ENCODE peak calls at places on chromosomes 12 and 14, in ten cellular contexts. U, O, S, Y, A, J, W, V, D and R are unnamed samples.

GRCh38 chr14:53515264-53515663 is 362.1 kb upstream of the DDHD1 start:
- DNase-seq in U (peak), O (no peak), S (no peak), Y (no peak), A (no peak), J (no peak), W (no peak), V (no peak), D (no peak), R (no peak)

GRCh38 chr14:59343585-59343984 is 121.6 kb downstream of the GPR135 start:
- DNase-seq in U (no peak), O (no peak), S (peak), Y (no peak), A (no peak), J (no peak), W (no peak), V (no peak), D (no peak), R (no peak)

GRCh38 chr12:96143827-96144226 is 50.3 kb upstream of the ELK3 start:
- DNase-seq in U (no peak), O (no peak), S (no peak), Y (no peak), A (no peak), J (no peak), W (no peak), V (no peak), D (no peak), R (no peak)

GRCh38 chr12:50326636-50327284 is 43.4 kb upstream of the LIMA1 start:
- DNase-seq in U (peak), O (peak), S (no peak), Y (no peak), A (no peak), J (peak), W (peak), V (peak), D (peak), R (no peak)

GRCh38 chr14:35068238-35069012 is 22.4 kb downstream of the FAM177A1 start:
- DNase-seq in U (no peak), O (peak), S (no peak), Y (no peak), A (no peak), J (no peak), W (peak), V (no peak), D (no peak), R (no peak)

GRCh38 chr12:94092516-94093241 is 55.7 kb upstream of the PLXNC1 start:
- DNase-seq in U (peak), O (peak), S (no peak), Y (peak), A (no peak), J (peak), W (peak), V (peak), D (no peak), R (no peak)

GRCh38 chr14:85566603-85567002 is 36.7 kb downstream of the FLRT2 start:
- DNase-seq in U (peak), O (peak), S (no peak), Y (no peak), A (no peak), J (peak), W (peak), V (no peak), D (peak), R (peak)

GRCh38 chr14:91918159-91918883 is 29.2 kb downstream of the FBLN5 start:
- DNase-seq in U (no peak), O (peak), S (no peak), Y (no peak), A (no peak), J (peak), W (peak), V (no peak), D (no peak), R (no peak)

GRCh38 chr12:28446031-28446430 is 255.8 kb downstream of the CCDC91 start:
- DNase-seq in U (peak), O (peak), S (no peak), Y (no peak), A (no peak), J (peak), W (no peak), V (no peak), D (peak), R (peak)

GRCh38 chr14:65041434-65041915 is 54.8 kb downstream of the FNTB start:
- DNase-seq in U (no peak), O (no peak), S (no peak), Y (no peak), A (no peak), J (no peak), W (no peak), V (no peak), D (no peak), R (no peak)

GRCh38 chr12:92059976-92060375 is 85.7 kb downstream of the BTG1 start:
- DNase-seq in U (peak), O (peak), S (no peak), Y (no peak), A (no peak), J (peak), W (peak), V (peak), D (no peak), R (no peak)

GRCh38 chr12:125089083-125089482 is 23.8 kb downstream of the AACS start:
- DNase-seq in U (peak), O (no peak), S (no peak), Y (no peak), A (no peak), J (no peak), W (no peak), V (peak), D (no peak), R (no peak)
- TF ChIP-seq CTCF in U (peak), O (no peak), S (no peak), Y (no peak), A (no peak), J (no peak), W (no peak), V (peak), D (no peak), R (no peak)

GRCh38 chr12:132617822-132618682 is 524 bp upstream of the P2RX2 start:
- DNase-seq in U (no peak), O (no peak), S (no peak), Y (no peak), A (no peak), J (no peak), W (no peak), V (no peak), D (no peak), R (no peak)
- H3K4me3 ChIP-seq in U (no peak), O (no peak), S (no peak), Y (no peak), A (no peak), J (no peak), W (no peak), V (no peak), D (no peak), R (no peak)

GRCh38 chr14:61375218-61375617 is 53.8 kb downstream of the PRKCH start:
- DNase-seq in U (no peak), O (no peak), S (no peak), Y (no peak), A (no peak), J (no peak), W (no peak), V (no peak), D (no peak), R (no peak)
- TF ChIP-seq CTCF in U (no peak), O (no peak), S (no peak), Y (no peak), A (no peak), J (no peak), W (no peak), V (no peak), D (no peak), R (no peak)

DNA sequence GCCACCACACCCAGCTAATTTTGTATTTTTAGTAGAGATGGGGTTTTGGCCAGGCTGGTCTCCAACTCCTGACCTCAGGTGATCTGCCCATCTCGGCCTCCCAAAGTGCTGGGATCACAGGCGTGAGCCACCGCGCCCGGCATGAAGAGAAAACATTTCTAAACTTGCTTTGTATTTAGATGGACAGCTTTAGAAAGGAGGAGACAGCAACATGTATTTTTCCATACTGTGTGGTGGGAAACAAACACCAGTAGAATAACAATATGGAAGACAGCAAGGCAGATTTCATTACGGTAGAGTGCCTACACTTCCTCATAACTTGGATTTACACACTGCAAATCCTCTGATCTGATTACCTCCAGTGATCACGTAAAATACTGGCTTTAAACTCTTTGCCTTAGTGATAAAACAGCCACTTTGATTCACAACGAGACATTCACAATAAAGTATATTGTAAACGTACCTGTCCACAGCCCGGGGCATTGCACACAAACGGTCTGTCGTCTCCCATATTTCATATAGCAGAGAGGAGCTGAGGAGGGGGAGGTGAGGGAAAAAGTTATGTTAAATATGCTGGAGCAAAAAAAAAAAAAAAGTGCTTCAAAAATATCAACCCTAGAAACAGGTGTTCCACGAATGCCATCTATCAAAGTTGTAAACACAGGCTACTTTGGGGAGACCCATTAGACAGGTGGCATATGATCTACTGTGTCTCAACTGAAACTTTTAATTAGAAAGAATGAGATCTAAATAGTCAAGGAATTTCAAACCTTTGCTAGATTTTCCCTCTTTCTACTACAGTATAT is 25.5 kb downstream of the ATF7 start:
- DNase-seq in U (no peak), O (no peak), S (no peak), Y (no peak), A (no peak), J (no peak), W (no peak), V (no peak), D (no peak), R (no peak)
- H3K4me3 ChIP-seq in U (no peak), O (no peak), S (no peak), Y (no peak), A (no peak), J (no peak), W (no peak), V (no peak), D (no peak), R (no peak)

GRCh38 chr12:89506050-89506449 is 18.5 kb downstream of the GALNT4 start:
- DNase-seq in U (no peak), O (no peak), S (no peak), Y (no peak), A (no peak), J (no peak), W (no peak), V (no peak), D (no peak), R (no peak)

GRCh38 chr12:89507015-89507824 is 17.4 kb downstream of the GALNT4 start:
- DNase-seq in U (no peak), O (peak), S (no peak), Y (no peak), A (no peak), J (no peak), W (no peak), V (no peak), D (no peak), R (no peak)

GRCh38 chr12:89499857-89500256 is 24.7 kb downstream of the GALNT4 start:
- DNase-seq in U (no peak), O (no peak), S (no peak), Y (no peak), A (no peak), J (no peak), W (no peak), V (no peak), D (no peak), R (no peak)

GRCh38 chr12:89501793-89502192 is 22.8 kb downstream of the GALNT4 start:
- DNase-seq in U (no peak), O (peak), S (no peak), Y (no peak), A (no peak), J (no peak), W (no peak), V (no peak), D (no peak), R (no peak)

GRCh38 chr12:89504560-89505346 is 19.8 kb downstream of the GALNT4 start:
- DNase-seq in U (no peak), O (peak), S (no peak), Y (no peak), A (no peak), J (peak), W (peak), V (peak), D (no peak), R (no peak)
- TF ChIP-seq CTCF in U (no peak), O (peak), S (no peak), Y (no peak), A (no peak), J (no peak), W (no peak), V (no peak), D (no peak), R (no peak)

GRCh38 chr14:49212721-49213120 is 373.5 kb downstream of the RPS29 start:
- DNase-seq in U (no peak), O (no peak), S (no peak), Y (no peak), A (no peak), J (no peak), W (peak), V (no peak), D (no peak), R (no peak)

GRCh38 chr14:49220492-49220891 is 365.7 kb downstream of the RPS29 start:
- DNase-seq in U (peak), O (no peak), S (no peak), Y (no peak), A (no peak), J (no peak), W (no peak), V (no peak), D (no peak), R (no peak)

DNA sequence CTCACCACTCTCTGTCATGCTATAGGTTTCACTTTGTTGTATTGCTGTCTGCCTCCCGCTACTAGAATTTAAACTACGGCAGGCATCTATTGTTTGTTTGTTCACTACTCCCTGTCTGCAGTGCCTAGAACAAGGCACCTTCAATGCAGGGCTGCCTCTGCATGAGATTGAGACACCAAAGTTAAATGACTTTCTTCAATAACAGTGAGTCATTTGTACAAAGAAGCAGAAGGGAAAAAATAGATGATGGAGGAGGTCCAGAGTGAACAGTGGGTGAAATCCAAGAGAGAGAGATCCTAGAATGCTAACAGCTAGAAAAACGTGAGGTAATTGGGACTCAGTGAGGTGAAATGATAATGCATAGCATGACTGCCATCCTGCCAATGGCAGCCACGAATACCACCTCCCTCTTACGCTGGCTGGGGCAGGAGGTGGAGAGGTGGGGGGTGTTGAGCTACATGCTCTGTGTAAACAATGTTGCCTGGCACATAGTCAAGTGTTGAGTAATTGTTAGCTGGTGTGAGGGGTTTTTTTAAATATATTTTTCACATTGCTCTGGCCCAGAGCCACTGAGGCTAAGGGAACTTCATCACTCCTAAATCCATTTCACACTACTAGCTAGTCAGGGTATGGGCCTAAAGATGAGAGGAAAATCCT is 367.6 kb downstream of the RPS29 start:
- DNase-seq in U (peak), O (peak), S (no peak), Y (no peak), A (no peak), J (no peak), W (peak), V (peak), D (no peak), R (no peak)
- H3K4me3 ChIP-seq in U (no peak), O (no peak), S (no peak), Y (no peak), A (no peak), J (no peak), W (no peak), V (no peak), D (no peak), R (no peak)

GRCh38 chr14:89845346-89845745 is 109.2 kb downstream of the EFCAB11 start:
- DNase-seq in U (peak), O (peak), S (no peak), Y (no peak), A (no peak), J (peak), W (peak), V (peak), D (peak), R (peak)

GRCh38 chr14:89842852-89843251 is 111.7 kb downstream of the EFCAB11 start:
- DNase-seq in U (no peak), O (no peak), S (no peak), Y (no peak), A (no peak), J (no peak), W (no peak), V (no peak), D (no peak), R (no peak)

GRCh38 chr14:89844508-89844907 is 110.0 kb downstream of the EFCAB11 start:
- DNase-seq in U (no peak), O (no peak), S (no peak), Y (no peak), A (no peak), J (no peak), W (no peak), V (no peak), D (no peak), R (no peak)

GRCh38 chr14:89836830-89837469 is 117.6 kb downstream of the EFCAB11 start:
- DNase-seq in U (no peak), O (no peak), S (no peak), Y (no peak), A (no peak), J (no peak), W (no peak), V (no peak), D (no peak), R (no peak)

DNA sequence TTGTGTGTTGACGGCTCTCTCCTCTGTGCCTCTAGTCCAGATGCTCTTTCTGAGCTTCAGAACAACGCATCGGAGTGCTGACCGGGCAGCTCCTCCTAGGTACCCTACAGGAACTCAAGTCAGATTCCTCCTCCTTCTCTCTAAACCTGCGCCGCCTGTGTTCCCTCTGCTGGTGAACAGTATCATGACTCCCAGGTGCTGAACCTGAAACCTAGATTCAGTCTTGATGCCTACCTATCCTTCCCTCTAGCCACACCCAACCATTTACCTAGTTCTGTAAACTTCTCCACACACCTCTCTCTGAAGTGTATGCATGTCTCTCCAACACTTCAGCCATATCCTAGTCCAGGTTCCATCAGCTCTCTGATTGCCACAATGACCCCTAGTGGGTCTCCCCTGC is 112.7 kb downstream of the EFCAB11 start:
- DNase-seq in U (no peak), O (no peak), S (no peak), Y (no peak), A (no peak), J (no peak), W (no peak), V (no peak), D (no peak), R (no peak)
- TF ChIP-seq CTCF in U (no peak), O (no peak), S (no peak), Y (no peak), A (no peak), J (no peak), W (no peak), V (peak), D (no peak), R (no peak)

DNA sequence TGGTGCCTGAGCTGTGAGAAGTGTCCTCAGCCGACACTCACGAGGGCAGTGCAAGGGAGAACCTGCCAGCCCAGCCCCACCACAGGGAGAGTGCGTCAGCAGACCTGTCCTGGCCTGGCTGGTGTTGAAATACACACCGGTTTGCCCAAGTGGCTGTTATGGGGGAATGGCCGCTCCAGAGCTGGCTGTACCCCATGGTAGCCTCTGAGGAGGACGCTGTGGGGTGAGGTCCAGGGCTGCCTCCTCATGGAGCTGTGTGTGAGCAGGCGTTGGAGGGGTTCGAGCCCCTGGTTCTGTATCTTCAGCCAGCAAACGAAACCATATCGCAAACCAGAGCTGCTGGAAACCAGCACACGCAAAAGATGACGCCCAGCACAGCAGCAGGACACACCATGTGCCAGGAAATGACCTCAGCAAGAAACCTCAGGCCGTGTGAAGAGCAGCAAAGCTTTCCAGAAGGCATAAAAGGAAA is 9.3 kb downstream of the ANKRD9 start:
- DNase-seq in U (peak), O (peak), S (peak), Y (peak), A (no peak), J (peak), W (peak), V (peak), D (peak), R (no peak)
- H3K4me3 ChIP-seq in U (no peak), O (no peak), S (no peak), Y (peak), A (no peak), J (no peak), W (no peak), V (no peak), D (no peak), R (no peak)